ENCODE peak calls at places on chromosome 6, in five cellular contexts. J, I, X, M and E are unnamed samples.
A peak's percentile ranks its signal among the peaks of the same experiment; 100 is the strongest.

GRCh38 chr6:46635462-46635861 is 17.2 kb downstream of the CYP39A1 start:
- DNase-seq in J (no peak), M (no peak), I (no peak), X (no peak), E (no peak)

GRCh38 chr6:12092762-12093161 is 80.7 kb downstream of the HIVEP1 start:
- DNase-seq in I (no peak), M (no peak), J (no peak), X (no peak), E (no peak)

GRCh38 chr6:26240981-26241770 is 123.8 kb upstream of the BTN3A2 start:
- DNase-seq in J (peak; percentile 45), X (peak; percentile 78), I (peak; percentile 77), M (no peak), E (no peak)

GRCh38 chr6:14254505-14254904 is 136.9 kb downstream of the CD83 start:
- DNase-seq in I (no peak), X (no peak), J (no peak), M (no peak), E (no peak)

GRCh38 chr6:14966111-14966901 is 279.6 kb upstream of the JARID2 start:
- DNase-seq in X (no peak), M (no peak), I (no peak), J (no peak), E (no peak)

GRCh38 chr6:50093116-50093937 is 43.6 kb upstream of the DEFB112 start:
- DNase-seq in M (no peak), J (no peak), I (no peak), X (no peak), E (peak; percentile 56)

GRCh38 chr6:109527989-109528388 is 45.0 kb upstream of the ZBTB24 start:
- DNase-seq in M (no peak), J (peak; percentile 40), X (peak; percentile 30), I (no peak), E (no peak)

GRCh38 chr6:158805698-158806373 is 13.3 kb downstream of the EZR start:
- DNase-seq in X (no peak), J (no peak), M (no peak), I (no peak), E (no peak)

GRCh38 chr6:44272999-44273566 is 2.8 kb downstream of the TMEM151B start:
- DNase-seq in X (no peak), I (no peak), M (no peak), J (no peak), E (no peak)

GRCh38 chr6:11218827-11219826 is 13.3 kb downstream of the NEDD9 start:
- DNase-seq in X (peak; percentile 94), I (no peak), J (no peak), M (peak; percentile 76), E (peak; percentile 71)

GRCh38 chr6:97462944-97463343 is 179.9 kb upstream of the MMS22L start:
- DNase-seq in J (no peak), M (no peak), I (no peak), X (no peak), E (no peak)

GRCh38 chr6:167742719-167743303 is 83.9 kb upstream of the AFDN start:
- DNase-seq in J (peak; percentile 45), I (no peak), M (no peak), X (peak; percentile 75), E (peak; percentile 20)
- TF ChIP-seq CTCF in J (peak; percentile 18), I (no peak), M (no peak), X (peak; percentile 33), E (no peak)

GRCh38 chr6:118750143-118750542 is 98.8 kb upstream of the CEP85L start:
- DNase-seq in I (no peak), M (no peak), J (no peak), X (no peak), E (no peak)

GRCh38 chr6:118746100-118746874 is 94.9 kb upstream of the CEP85L start:
- DNase-seq in M (no peak), X (no peak), J (no peak), I (no peak), E (no peak)

GRCh38 chr6:118745156-118745555 is 93.8 kb upstream of the CEP85L start:
- DNase-seq in J (no peak), I (no peak), M (no peak), X (no peak), E (no peak)

GRCh38 chr6:118751072-118751471 is 99.7 kb upstream of the CEP85L start:
- DNase-seq in I (no peak), X (no peak), M (no peak), J (no peak), E (no peak)

GRCh38 chr6:118748311-118749062 is 97.1 kb upstream of the CEP85L start:
- DNase-seq in J (peak; percentile 26), M (no peak), I (no peak), X (no peak), E (no peak)
- TF ChIP-seq CTCF in J (no peak), M (no peak), I (no peak), X (no peak), E (no peak)

DNA sequence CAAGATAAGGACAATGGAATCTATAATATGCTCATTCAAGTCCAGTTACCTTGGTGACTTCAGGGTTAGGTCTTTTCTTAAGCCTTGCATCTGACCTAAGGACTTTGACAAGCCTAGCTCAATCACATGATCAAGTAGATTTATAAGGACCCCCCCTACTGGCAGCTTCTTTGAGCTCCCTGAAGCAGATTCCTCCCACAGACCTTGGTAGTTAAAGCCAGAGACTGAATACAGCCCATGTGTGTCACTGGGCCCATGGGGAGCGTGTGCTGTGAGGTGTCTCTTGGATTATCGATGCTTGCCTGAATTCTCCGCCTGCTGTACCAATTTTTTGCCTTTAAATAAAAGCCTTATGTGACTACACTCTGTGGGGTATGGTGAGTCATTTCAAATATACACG is 372.7 kb upstream of the RGS17 start:
- DNase-seq in X (no peak), M (no peak), J (peak; percentile 51), I (no peak), E (no peak)
- TF ChIP-seq CTCF in X (no peak), M (no peak), J (peak; percentile 39), I (no peak), E (no peak)

DNA sequence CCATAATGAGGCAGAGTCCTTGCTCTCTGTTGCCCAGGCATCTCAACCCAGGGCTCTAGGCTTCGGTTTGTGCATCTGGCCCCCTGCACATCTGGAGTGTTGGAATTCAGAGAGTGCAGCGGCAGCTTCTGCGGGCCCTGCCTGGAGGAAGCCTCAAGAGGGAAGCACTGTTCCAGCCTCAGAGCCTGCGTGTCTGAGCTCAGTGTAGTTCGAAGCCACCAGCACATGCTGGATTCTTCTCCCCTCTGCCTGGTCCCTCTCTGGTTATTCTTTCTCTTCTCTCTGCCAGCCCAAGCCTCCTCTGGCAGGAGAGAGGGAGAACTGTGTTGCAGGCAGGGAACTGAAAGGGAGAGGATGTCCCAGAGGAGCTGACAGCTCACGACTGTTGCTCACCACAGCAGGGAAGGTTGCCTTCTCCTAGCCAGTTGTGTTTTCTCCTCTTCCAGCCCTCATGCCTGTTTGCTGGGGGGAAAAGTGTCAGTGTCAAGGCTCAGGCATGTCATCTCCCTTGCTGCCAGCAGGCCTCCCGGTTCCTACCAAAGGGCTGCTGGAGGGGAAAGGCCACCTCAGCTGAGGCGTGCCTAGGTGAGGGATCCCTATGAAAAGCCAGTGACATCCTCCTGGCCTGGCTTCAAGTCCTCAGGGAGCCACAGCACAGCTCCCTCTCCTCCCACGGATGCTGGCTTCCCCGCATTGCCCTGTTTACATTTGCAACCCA is 126.0 kb upstream of the LRFN2 start:
- DNase-seq in I (no peak), X (no peak), M (no peak), J (peak; percentile 48), E (no peak)
- TF ChIP-seq CTCF in I (no peak), X (no peak), M (no peak), J (peak; percentile 26), E (no peak)

DNA sequence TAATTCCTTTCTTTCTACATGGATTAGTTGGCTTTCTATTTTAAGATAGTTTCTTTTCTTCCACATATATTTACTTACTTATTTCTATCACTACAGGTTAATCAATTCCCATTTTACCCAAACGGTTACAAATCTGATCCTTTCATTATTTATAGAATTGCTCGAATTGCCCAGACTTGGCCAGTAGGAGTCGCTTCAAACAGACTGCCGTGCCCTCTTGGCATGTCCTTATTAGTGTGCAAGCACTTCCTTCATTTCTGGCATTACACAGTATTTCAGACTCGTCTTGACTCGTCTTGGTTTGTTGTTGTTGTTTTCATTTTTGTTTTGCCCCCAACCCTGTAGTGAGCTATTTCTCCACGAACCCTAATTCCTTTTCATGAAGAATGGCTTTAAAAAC is 74.6 kb downstream of the SAMD3 start:
- DNase-seq in X (no peak), I (no peak), M (no peak), J (no peak), E (no peak)
- TF ChIP-seq CTCF in X (no peak), I (no peak), M (no peak), J (peak; percentile 45), E (no peak)

DNA sequence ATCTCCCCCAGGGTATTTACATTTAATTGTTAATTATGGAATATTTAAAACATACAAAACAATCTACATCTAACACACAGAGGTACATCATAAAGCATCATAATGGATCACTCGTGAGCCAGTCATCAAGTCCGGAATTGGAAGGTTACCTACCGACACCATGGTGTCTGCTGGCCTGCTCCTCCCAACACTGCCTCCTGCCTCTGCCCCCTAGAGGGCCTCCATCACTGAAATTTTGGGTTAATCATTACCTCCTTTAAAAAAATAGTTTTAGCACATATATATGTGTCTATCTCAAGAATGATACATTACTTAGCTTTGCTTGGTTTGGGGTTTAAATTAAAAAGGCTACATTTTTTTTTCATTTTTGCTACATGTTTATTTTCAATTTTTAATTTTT is 114.6 kb upstream of the PDE10A start:
- DNase-seq in J (no peak), I (no peak), M (no peak), X (no peak), E (no peak)
- TF ChIP-seq CTCF in J (peak; percentile 20), I (no peak), M (no peak), X (peak; percentile 21), E (no peak)

DNA sequence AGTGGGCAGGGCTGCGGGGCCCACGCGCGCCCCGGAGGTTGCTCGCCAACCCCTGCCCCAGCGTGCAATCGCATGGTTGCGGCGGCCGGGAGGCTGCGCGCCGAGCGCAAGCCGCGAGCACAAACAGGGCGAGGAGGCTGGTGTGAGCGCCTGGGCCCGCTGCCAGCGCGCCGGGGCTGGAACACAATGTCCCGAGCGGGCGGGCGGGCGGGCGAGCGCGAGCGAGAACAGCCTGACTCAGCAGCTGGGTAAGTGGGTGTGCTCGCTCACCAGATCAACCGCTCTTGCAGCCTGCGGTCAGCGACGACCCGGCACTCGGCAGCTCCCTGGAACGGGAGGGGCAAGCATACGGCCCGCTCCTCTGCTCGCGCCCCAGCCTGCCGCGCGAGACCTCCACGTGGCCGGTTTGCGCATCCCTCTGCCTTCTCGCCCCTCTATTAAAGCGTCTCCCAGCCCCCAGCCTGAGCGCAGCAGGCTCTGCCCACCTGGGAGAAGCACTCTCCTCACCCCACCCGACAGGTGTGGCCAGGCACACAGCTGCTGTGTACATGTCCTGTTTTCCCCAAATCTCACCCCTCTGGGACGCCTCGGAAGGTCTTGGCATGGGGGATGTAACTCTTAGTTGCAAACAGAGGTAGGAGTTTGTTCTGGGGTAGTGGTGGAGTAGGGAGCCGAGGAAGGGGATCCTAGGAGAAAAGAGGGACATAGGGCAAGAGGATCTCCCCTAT is 8.7 kb upstream of the ARMC12 start:
- DNase-seq in X (peak; percentile 98), I (peak; percentile 91), M (peak; percentile 89), J (peak; percentile 84), E (peak; percentile 77)
- TF ChIP-seq CTCF in X (no peak), I (no peak), M (no peak), J (no peak), E (no peak)